ENCODE peak calls at places on chromosome 18, in seven cellular contexts. O, A, K, Q, M, R and G are unnamed samples.

GRCh38 chr18:59514193-59514592 is 155.1 kb upstream of the LMAN1 start:
- DNase-seq in M (peak; percentile 49), Q (no peak), R (no peak), A (peak; percentile 9), O (peak; percentile 41), K (no peak), G (no peak)

GRCh38 chr18:59646946-59647307 is 50.3 kb downstream of the CCBE1 start:
- DNase-seq in K (no peak), R (no peak), M (no peak), A (no peak), O (no peak), Q (no peak), G (no peak)

GRCh38 chr18:45050712-45051639 is 370.3 kb downstream of the SETBP1 start:
- DNase-seq in A (peak; percentile 89), K (no peak), O (no peak), Q (no peak), R (peak; percentile 12), M (peak; percentile 93), G (no peak)

GRCh38 chr18:59919026-59919425 is 19.2 kb downstream of the PMAIP1 start:
- DNase-seq in K (no peak), M (no peak), R (no peak), A (no peak), O (no peak), Q (no peak), G (no peak)

GRCh38 chr18:23494992-23495391 is 8.3 kb upstream of the RMC1 start:
- DNase-seq in R (no peak), Q (no peak), A (no peak), O (no peak), K (no peak), M (no peak), G (no peak)

GRCh38 chr18:58671122-58671940 is at the start of gene MALT1:
- DNase-seq in M (peak; percentile 90), R (peak; percentile 98), O (peak; percentile 99), Q (peak; percentile 93), K (peak; percentile 90), A (peak; percentile 91), G (peak; percentile 99)

GRCh38 chr18:23805898-23806297 is 116.6 kb downstream of the LAMA3 start:
- DNase-seq in R (no peak), A (peak; percentile 63), Q (no peak), K (no peak), M (peak; percentile 58), O (no peak), G (no peak)

GRCh38 chr18:7926526-7926925 is 359.4 kb downstream of the PTPRM start:
- DNase-seq in K (no peak), Q (peak; percentile 43), O (peak; percentile 26), M (no peak), A (no peak), R (peak; percentile 17), G (peak; percentile 11)

GRCh38 chr18:3985030-3985429 is 470.1 kb downstream of the DLGAP1 start:
- DNase-seq in R (no peak), Q (no peak), K (no peak), A (peak; percentile 18), O (no peak), M (peak; percentile 11), G (no peak)

GRCh38 chr18:44818668-44819403 is 138.1 kb downstream of the SETBP1 start:
- DNase-seq in O (no peak), Q (no peak), M (no peak), A (no peak), R (no peak), K (no peak), G (no peak)

GRCh38 chr18:79872423-79872822 is 74.7 kb downstream of the KCNG2 start:
- DNase-seq in O (no peak), M (no peak), R (no peak), A (no peak), Q (no peak), K (no peak), G (no peak)

GRCh38 chr18:21085579-21086161 is 25.9 kb downstream of the ROCK1 start:
- DNase-seq in R (no peak), Q (no peak), M (peak; percentile 15), K (no peak), O (no peak), A (no peak), G (no peak)

GRCh38 chr18:30970201-30970816 is 72.2 kb downstream of the DSC3 start:
- DNase-seq in K (no peak), R (no peak), M (peak; percentile 43), A (peak; percentile 16), O (peak; percentile 9), Q (no peak), G (no peak)

GRCh38 chr18:45554070-45554767 is 61.1 kb upstream of the SLC14A2 start:
- DNase-seq in K (no peak), Q (no peak), A (no peak), M (no peak), R (peak; percentile 10), O (no peak), G (peak; percentile 27)

GRCh38 chr18:60146220-60146960 is 226.2 kb downstream of the MC4R start:
- DNase-seq in O (no peak), A (peak; percentile 14), M (peak; percentile 29), K (no peak), R (no peak), Q (no peak), G (no peak)

GRCh38 chr18:74221081-74221480 is 70.7 kb downstream of the CYB5A start:
- DNase-seq in M (no peak), R (no peak), A (no peak), Q (no peak), K (no peak), O (no peak), G (no peak)

GRCh38 chr18:79567481-79568147 is 112.0 kb upstream of the CTDP1 start:
- DNase-seq in K (no peak), Q (peak; percentile 81), R (no peak), A (peak; percentile 90), O (peak; percentile 49), M (peak; percentile 98), G (peak; percentile 78)

GRCh38 chr18:76528477-76529432 is 33.7 kb upstream of the ZNF516 start:
- DNase-seq in Q (no peak), O (peak; percentile 17), M (peak; percentile 49), K (no peak), A (peak; percentile 36), R (no peak), G (peak; percentile 52)

GRCh38 chr18:79461627-79462026 is 65.9 kb downstream of the NFATC1 start:
- DNase-seq in M (no peak), R (no peak), Q (no peak), K (no peak), O (no peak), A (no peak), G (no peak)

GRCh38 chr18:46607926-46608325 is 49.1 kb downstream of the LOXHD1 start:
- DNase-seq in A (no peak), K (no peak), M (no peak), O (no peak), R (no peak), Q (no peak), G (no peak)

GRCh38 chr18:31965331-31965970 is 22.5 kb upstream of the TRAPPC8 start:
- DNase-seq in K (no peak), O (no peak), A (no peak), M (no peak), R (no peak), Q (no peak), G (no peak)

GRCh38 chr18:68833756-68834155 is 35.9 kb downstream of the CCDC102B start:
- DNase-seq in M (no peak), R (no peak), Q (no peak), K (no peak), O (no peak), A (no peak), G (no peak)

GRCh38 chr18:61352611-61353010 is 19.4 kb downstream of the CDH20 start:
- DNase-seq in A (no peak), Q (no peak), K (no peak), M (no peak), R (no peak), O (no peak), G (no peak)
- TF ChIP-seq CTCF in A (no peak), Q (no peak), K (no peak), M (no peak), R (no peak), O (no peak), G (no peak)

GRCh38 chr18:11728247-11728646 is 39.2 kb downstream of the GNAL start:
- DNase-seq in Q (peak; percentile 57), M (peak; percentile 13), O (peak; percentile 18), K (no peak), R (no peak), A (peak; percentile 15), G (no peak)
- TF ChIP-seq CTCF in Q (peak; percentile 65), M (peak; percentile 27), O (no peak), K (no peak), R (peak; percentile 10), A (peak; percentile 38), G (no peak)

GRCh38 chr18:5064846-5065245 is 132.2 kb downstream of the AKAIN1 start:
- DNase-seq in Q (no peak), K (no peak), A (no peak), O (no peak), R (no peak), M (no peak), G (no peak)

GRCh38 chr18:5068856-5069255 is 128.2 kb downstream of the AKAIN1 start:
- DNase-seq in A (no peak), O (no peak), M (peak; percentile 32), R (no peak), K (no peak), Q (no peak), G (no peak)

GRCh38 chr18:5061785-5062184 is 135.3 kb downstream of the AKAIN1 start:
- DNase-seq in A (no peak), R (no peak), M (no peak), O (no peak), Q (no peak), K (no peak), G (no peak)

GRCh38 chr18:5060543-5060942 is 136.5 kb downstream of the AKAIN1 start:
- DNase-seq in R (no peak), Q (no peak), M (no peak), A (no peak), K (no peak), O (no peak), G (no peak)

DNA sequence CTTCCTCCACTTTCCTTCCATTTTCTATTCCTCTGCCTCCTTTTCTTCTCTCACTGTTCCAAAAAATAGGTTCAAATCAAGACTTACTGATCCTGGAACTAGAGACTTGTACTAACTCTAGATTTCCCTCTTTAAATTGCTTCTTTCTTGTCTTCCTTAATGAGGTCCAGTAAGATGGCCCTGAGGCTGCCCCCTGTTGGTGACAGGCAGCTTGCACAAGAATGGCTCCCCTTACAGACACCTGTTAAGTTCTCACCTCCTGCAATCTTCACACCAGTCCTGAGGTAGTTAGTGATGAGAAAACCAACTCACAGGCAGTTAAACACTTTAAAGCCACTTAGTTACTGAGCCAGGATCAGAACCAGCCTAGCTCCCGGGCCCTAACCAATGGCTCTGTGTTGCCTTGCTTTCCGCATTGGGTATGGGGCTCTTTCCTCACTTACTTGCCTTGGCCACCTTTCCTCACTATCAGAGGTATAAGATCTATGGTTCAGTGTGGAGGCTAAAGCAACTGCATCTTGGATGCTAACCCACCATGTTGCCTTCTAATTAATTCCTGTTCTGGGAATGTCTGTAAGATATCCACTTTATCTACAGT is 130.6 kb downstream of the AKAIN1 start:
- DNase-seq in M (no peak), K (no peak), Q (peak; percentile 56), O (peak; percentile 35), R (peak; percentile 4), A (no peak), G (no peak)
- TF ChIP-seq CTCF in M (no peak), K (no peak), Q (peak; percentile 86), O (peak; percentile 73), R (peak; percentile 56), A (peak; percentile 4), G (peak; percentile 38)

DNA sequence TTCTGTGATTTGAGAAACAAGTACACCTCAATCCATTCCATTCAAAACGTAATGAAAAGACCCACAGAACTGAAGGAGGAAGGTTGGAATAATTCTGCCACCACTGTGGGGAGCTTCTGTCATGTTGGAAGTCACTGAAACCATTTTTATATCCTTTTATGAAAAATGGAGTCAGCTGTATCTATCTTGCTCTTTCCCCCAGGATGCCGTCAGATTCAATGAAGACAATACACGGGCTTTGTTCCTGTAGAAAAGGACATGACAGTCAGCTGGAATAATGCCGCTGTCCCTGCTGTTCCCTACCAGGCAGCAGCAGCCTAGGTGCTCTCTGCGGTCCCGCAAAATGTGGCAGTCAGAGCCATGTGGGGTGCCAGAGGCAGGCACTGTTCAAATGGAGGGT is 52.5 kb upstream of the APCDD1 start:
- DNase-seq in R (no peak), M (no peak), A (no peak), K (no peak), Q (no peak), O (no peak), G (no peak)
- TF ChIP-seq CTCF in R (no peak), M (no peak), A (no peak), K (no peak), Q (no peak), O (no peak), G (no peak)